ENCODE peak calls at places on chromosomes 7 and 10, in seven cellular contexts. L is A549; A is HCEC 1CT; O is HuH-7.5; F is T-helper 9 cell; N is stimulated activated CD8-positive, alpha-beta memory T cell treated with anti-CD3 and anti-CD28 coated beads, Interleukin-15, amount 100 ng/mL, for 4 hours; V is uterus. H is an unnamed sample.

GRCh38 chr10:127813290-127813689 is 76.3 kb downstream of the FOXI2 start:
- DNase-seq in A (no peak), N (no peak), L (no peak), V (no peak), O (no peak), F (no peak), H (no peak)

GRCh38 chr10:6612371-6612770 is 32.3 kb upstream of the PRKCQ start:
- DNase-seq in A (no peak), O (no peak), L (no peak), N (no peak), V (no peak), F (no peak), H (no peak)

GRCh38 chr7:86932038-86932512 is 127.4 kb downstream of the ELAPOR2 start:
- DNase-seq in L (no peak), A (peak), O (no peak), F (no peak), V (peak), N (no peak), H (peak)

GRCh38 chr10:96743988-96744585 is 23.8 kb upstream of the PIK3AP1 start:
- DNase-seq in L (no peak), V (no peak), N (no peak), A (peak), F (no peak), O (no peak), H (no peak)

GRCh38 chr7:73509463-73509862 is 12.6 kb downstream of the BAZ1B start:
- DNase-seq in L (no peak), N (no peak), V (no peak), A (no peak), F (no peak), O (no peak), H (no peak)

GRCh38 chr7:32958046-32959025 is 1.1 kb downstream of the FKBP9 start:
- DNase-seq in F (no peak), L (no peak), N (no peak), A (peak), O (no peak), V (peak), H (no peak)

GRCh38 chr10:37436361-37436760 is 311.0 kb downstream of the ANKRD30A start:
- DNase-seq in N (no peak), V (no peak), O (no peak), F (no peak), A (no peak), L (no peak), H (no peak)

GRCh38 chr10:89164920-89165319 is 42.2 kb downstream of the CH25H start:
- DNase-seq in V (no peak), A (no peak), N (no peak), L (no peak), O (no peak), F (no peak), H (no peak)

GRCh38 chr10:88385601-88386203 is 197.4 kb downstream of the RNLS start:
- DNase-seq in A (no peak), O (peak), V (peak), F (peak), L (peak), N (peak), H (no peak)

GRCh38 chr7:17043012-17043877 is 161.5 kb upstream of the AGR3 start:
- DNase-seq in L (no peak), O (no peak), N (no peak), F (no peak), A (peak), V (no peak), H (no peak)

GRCh38 chr7:52271663-52272062 is 763.8 kb upstream of the POM121L12 start:
- DNase-seq in L (no peak), V (no peak), A (no peak), O (no peak), F (no peak), N (no peak), H (no peak)

GRCh38 chr7:79610301-79610700 is 156.8 kb upstream of the MAGI2 start:
- DNase-seq in O (no peak), V (no peak), N (no peak), A (no peak), F (no peak), L (no peak), H (no peak)

GRCh38 chr10:49651917-49652316 is 27.5 kb upstream of the C10orf53 start:
- DNase-seq in O (no peak), L (no peak), N (no peak), A (no peak), V (no peak), F (no peak), H (no peak)

GRCh38 chr7:104123786-104124185 is 84.0 kb downstream of the ORC5 start:
- DNase-seq in F (no peak), L (no peak), V (no peak), N (no peak), O (no peak), A (peak), H (no peak)

GRCh38 chr7:44251269-44251668 is 50.5 kb downstream of the YKT6 start:
- DNase-seq in F (no peak), L (no peak), V (no peak), O (no peak), N (no peak), A (no peak), H (no peak)

GRCh38 chr7:29410981-29411380 is 152.7 kb upstream of the PRR15 start:
- DNase-seq in F (no peak), O (no peak), V (no peak), L (no peak), N (no peak), A (no peak), H (no peak)

GRCh38 chr10:118625504-118625903 is 30.1 kb upstream of the PRLHR start:
- DNase-seq in A (no peak), F (no peak), O (no peak), N (no peak), V (peak), L (no peak), H (no peak)

GRCh38 chr10:87771871-87772500 is 46.0 kb downstream of the ATAD1 start:
- DNase-seq in N (no peak), A (peak), O (no peak), F (no peak), L (peak), V (no peak), H (no peak)

GRCh38 chr7:107555893-107556292 is 7.8 kb downstream of the COG5 start:
- DNase-seq in N (no peak), F (no peak), O (no peak), V (no peak), L (no peak), A (no peak), H (no peak)

GRCh38 chr10:60423920-60424319 is 34.2 kb upstream of the ANK3 start:
- DNase-seq in V (no peak), A (peak), F (no peak), L (no peak), O (no peak), N (no peak), H (no peak)

GRCh38 chr7:320297-320696 is 30.3 kb downstream of the FOXL3 start:
- DNase-seq in V (no peak), N (no peak), O (no peak), F (no peak), A (no peak), L (no peak), H (no peak)

GRCh38 chr7:80307251-80307856 is 172.7 kb downstream of the GNAI1 start:
- DNase-seq in L (no peak), O (no peak), F (no peak), A (peak), N (no peak), V (no peak), H (peak)

GRCh38 chr10:79127151-79127961 is 58.6 kb downstream of the ZMIZ1 start:
- DNase-seq in O (peak), N (no peak), A (peak), F (no peak), L (peak), V (peak), H (peak)